ENCODE peak calls at places on chromosomes 16 and 17, in ten cellular contexts. I is fibroblast of lung, T is PC-3, R is DND-41, D is hepatocyte, X is GM23248, P is astrocyte, V is neural progenitor cell, M is HepG2, F is GM23338. A is an unnamed sample.

GRCh38 chr17:81325974-81326358 is 30.9 kb upstream of the SLC38A10 start:
- DNase-seq in T (no peak), F (no peak), I (no peak), R (no peak), D (no peak), X (no peak), M (no peak), V (no peak), P (no peak), A (no peak)

GRCh38 chr17:50332196-50332595 is 13.7 kb upstream of the XYLT2 start:
- DNase-seq in F (no peak), V (no peak), T (no peak), I (no peak), M (no peak), P (no peak), D (no peak), X (peak; percentile 21), R (no peak), A (no peak)

GRCh38 chr16:336269-336668 is 16.3 kb downstream of the AXIN1 start:
- DNase-seq in D (no peak), F (no peak), P (no peak), I (no peak), M (no peak), T (no peak), V (no peak), X (no peak), R (no peak), A (no peak)

GRCh38 chr17:44197980-44198720 is 1.5 kb downstream of the ATXN7L3 start:
- DNase-seq in D (peak; percentile 58), X (peak; percentile 84), M (no peak), P (no peak), V (peak; percentile 45), F (peak; percentile 46), T (peak; percentile 64), I (peak; percentile 42), R (peak; percentile 67), A (no peak)

GRCh38 chr17:980406-981291 is 1.1 kb upstream of the NXN start:
- DNase-seq in X (peak; percentile 96), I (peak; percentile 71), V (peak; percentile 94), M (peak; percentile 84), T (peak; percentile 89), P (peak; percentile 51), D (peak; percentile 94), F (peak; percentile 96), R (peak; percentile 85), A (peak; percentile 89)

GRCh38 chr16:81842564-81843242 is 63.6 kb downstream of the PLCG2 start:
- DNase-seq in F (peak; percentile 43), M (no peak), R (no peak), P (no peak), V (no peak), D (no peak), T (no peak), I (no peak), X (no peak), A (no peak)

GRCh38 chr16:1871974-1872635 is at the start of gene MEIOB:
- DNase-seq in D (peak; percentile 44), V (peak; percentile 87), R (no peak), F (peak; percentile 94), X (peak; percentile 54), M (no peak), P (no peak), I (no peak), T (no peak), A (peak; percentile 90)

GRCh38 chr16:986925-987581 is 5.5 kb downstream of the SOX8 start:
- DNase-seq in V (no peak), D (no peak), P (no peak), M (no peak), X (no peak), I (no peak), T (no peak), F (no peak), R (no peak), A (no peak)

GRCh38 chr16:50315346-50315997 is 49.1 kb downstream of the ADCY7 start:
- DNase-seq in X (no peak), D (peak; percentile 10), V (no peak), F (no peak), I (peak; percentile 28), M (no peak), T (no peak), R (no peak), P (no peak), A (no peak)

GRCh38 chr17:14768923-14769322 is 468.0 kb downstream of the HS3ST3B1 start:
- DNase-seq in I (no peak), M (no peak), V (no peak), X (no peak), T (no peak), D (no peak), F (no peak), P (no peak), R (no peak), A (no peak)

DNA sequence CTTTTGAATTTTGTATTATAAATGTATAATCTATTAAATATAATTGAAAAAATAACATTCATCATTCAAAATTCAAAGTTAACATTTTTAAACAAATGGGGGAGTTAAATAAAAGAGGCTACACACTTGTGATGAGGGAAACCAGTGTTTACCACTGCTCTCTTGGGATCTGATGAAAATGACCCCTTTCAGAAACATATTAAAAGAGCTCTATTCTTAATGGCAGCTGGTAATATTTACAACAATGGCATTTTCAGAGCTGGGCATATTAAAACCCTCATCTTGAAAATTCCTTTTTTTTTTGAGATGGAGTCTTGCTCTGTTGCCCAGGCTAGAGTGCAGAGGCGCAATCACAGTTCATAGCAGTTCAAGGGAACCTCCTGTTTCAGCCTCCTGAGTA is 19.3 kb upstream of the FLCN start:
- DNase-seq in T (no peak), R (no peak), X (no peak), V (no peak), D (no peak), I (no peak), M (no peak), P (no peak), F (no peak), A (no peak)
- H3K79me2 ChIP-seq in T (no peaks in the 10 kb centered on the region), R (peaks cover 8% of the 10 kb centered on the region), X (peaks cover 5% of the 10 kb centered on the region), V (no peaks in the 10 kb centered on the region), D (no peaks in the 10 kb centered on the region), I (no peaks in the 10 kb centered on the region), M (no peaks in the 10 kb centered on the region), P (no peaks in the 10 kb centered on the region), F (peaks cover 3% of the 10 kb centered on the region), A (no peaks in the 10 kb centered on the region)

GRCh38 chr17:57722704-57723043 is 22.4 kb downstream of the CCDC182 start:
- DNase-seq in F (no peak), D (no peak), V (no peak), P (no peak), M (no peak), R (no peak), T (no peak), X (no peak), I (no peak), A (no peak)

GRCh38 chr17:57720636-57721035 is 24.5 kb downstream of the CCDC182 start:
- DNase-seq in I (no peak), R (no peak), V (no peak), D (no peak), M (no peak), X (no peak), T (no peak), F (no peak), P (no peak), A (no peak)

GRCh38 chr17:57724038-57724728 is 20.9 kb downstream of the CCDC182 start:
- DNase-seq in D (no peak), X (no peak), P (peak; percentile 16), V (no peak), R (no peak), I (peak; percentile 29), M (no peak), T (no peak), F (no peak), A (no peak)

GRCh38 chr17:57723427-57724037 is 21.6 kb downstream of the CCDC182 start:
- DNase-seq in R (no peak), X (no peak), I (peak; percentile 64), V (no peak), D (no peak), F (no peak), T (no peak), P (peak; percentile 52), M (no peak), A (no peak)

DNA sequence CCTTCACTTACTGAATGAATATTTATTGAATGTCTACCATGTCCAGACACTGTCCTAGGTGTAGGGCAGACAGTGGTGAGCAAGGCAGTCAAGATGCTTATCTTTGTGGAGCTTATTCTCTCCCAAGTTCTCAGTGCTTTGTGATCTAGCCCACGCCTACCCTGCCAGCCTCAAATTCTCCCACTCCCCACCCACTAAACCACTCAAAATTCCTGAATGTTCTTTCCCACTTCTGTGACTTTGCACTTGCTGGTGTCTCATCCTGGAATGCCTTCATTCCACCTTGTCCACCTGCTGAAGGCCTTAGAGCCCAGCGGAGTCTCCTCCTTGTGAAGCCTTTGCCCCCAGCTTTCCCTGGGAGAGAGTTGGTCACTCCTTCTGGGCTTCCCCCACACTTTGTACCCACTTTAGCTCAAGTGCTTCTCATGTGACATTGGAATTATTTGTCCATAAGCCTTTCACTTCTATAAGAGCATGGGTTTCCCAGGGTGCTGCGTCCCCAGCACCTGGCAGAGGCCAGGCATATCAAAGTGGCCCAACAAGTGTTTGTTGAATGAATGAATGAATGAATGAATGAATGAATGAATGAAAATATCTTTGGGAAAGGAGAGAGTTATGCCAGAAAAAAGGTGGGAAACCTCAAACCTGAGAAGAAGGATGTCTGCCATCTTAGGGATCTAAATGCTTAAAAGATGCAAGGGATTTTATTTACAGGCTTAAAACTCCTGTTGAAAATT is 23.0 kb downstream of the CCDC182 start:
- DNase-seq in R (no peak), T (no peak), X (no peak), F (no peak), M (no peak), V (no peak), P (no peak), I (no peak), D (no peak), A (no peak)
- H3K4me2 ChIP-seq in R (no peak overlapping the region), T (no peak overlapping the region), X (no peak overlapping the region), F (no peak overlapping the region), M (no peak overlapping the region), V (no peak overlapping the region), P (no peak overlapping the region), I (no peak overlapping the region), D (no peak overlapping the region), A (no peak overlapping the region)

GRCh38 chr16:68116256-68116853 is 31.2 kb downstream of the NFATC3 start:
- DNase-seq in D (peak; percentile 37), F (no peak), P (peak; percentile 13), T (peak; percentile 48), R (no peak), I (peak; percentile 23), V (no peak), M (no peak), X (peak; percentile 61), A (no peak)
- H3K4me1 ChIP-seq in D (no peaks in the 10 kb centered on the region), F (no peaks in the 10 kb centered on the region), P (no peaks in the 10 kb centered on the region), T (no peaks in the 10 kb centered on the region), R (no peaks in the 10 kb centered on the region), I (no peaks in the 10 kb centered on the region), V (no peaks in the 10 kb centered on the region), M (peaks cover 71% of the 10 kb centered on the region), X (no peaks in the 10 kb centered on the region), A (no peaks in the 10 kb centered on the region)

DNA sequence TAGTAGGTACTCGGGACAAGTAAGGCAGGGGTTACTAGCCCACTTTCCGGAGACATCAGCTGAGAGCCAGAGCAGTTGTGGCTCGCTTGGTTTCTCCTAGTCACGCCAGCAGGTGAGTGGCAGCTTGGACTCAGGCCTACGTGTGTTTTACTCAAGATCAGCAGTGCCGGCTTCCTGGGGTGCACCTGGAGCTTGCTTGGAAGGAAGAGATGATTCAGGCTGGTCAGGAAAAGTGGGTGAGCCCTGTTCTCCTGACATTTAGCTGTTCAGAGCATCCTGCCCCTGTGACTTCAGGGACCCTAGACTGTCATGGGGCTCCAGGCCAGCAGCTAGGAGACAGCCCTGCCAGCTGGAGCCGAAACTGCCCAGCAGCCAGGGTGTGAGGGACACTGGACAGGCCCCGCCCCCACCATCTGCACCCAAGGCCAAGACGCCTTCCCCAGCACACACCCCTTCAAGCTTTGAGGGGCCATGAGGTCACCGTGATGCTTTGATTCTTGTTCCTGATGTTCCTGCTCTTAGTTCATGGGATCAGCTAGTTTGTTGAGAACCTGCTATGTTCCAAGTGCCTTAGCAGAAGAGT is 238.0 kb upstream of the CIBAR2 start:
- DNase-seq in X (no peak), I (no peak), M (no peak), D (no peak), F (no peak), P (no peak), T (no peak), R (no peak), V (no peak), A (no peak)
- H3K79me2 ChIP-seq in X (peaks cover 48% of the 10 kb centered on the region), I (no peaks in the 10 kb centered on the region), M (no peaks in the 10 kb centered on the region), D (peaks cover 4% of the 10 kb centered on the region), F (peaks cover 2% of the 10 kb centered on the region), P (no peaks in the 10 kb centered on the region), T (no peaks in the 10 kb centered on the region), R (no peaks in the 10 kb centered on the region), V (no peaks in the 10 kb centered on the region), A (no peaks in the 10 kb centered on the region)

A was measured in H9.